ENCODE peak calls at places on chromosomes 3 and 15, in four cellular contexts. O is tibial artery, T is RWPE1, Y is neural crest cell. H is an unnamed sample.

GRCh38 chr3:160707187-160707789 is 30.3 kb downstream of the ARL14 start:
- DNase-seq in T (peak; percentile 28), O (no peak), Y (peak; percentile 5), H (peak; percentile 58)

GRCh38 chr15:31393441-31394091 is 66.9 kb downstream of the KLF13 start:
- DNase-seq in Y (no peak), T (no peak), O (no peak), H (no peak)

GRCh38 chr3:45865568-45865955 is 20.8 kb upstream of the CCR9 start:
- DNase-seq in T (no peak), Y (no peak), O (no peak), H (no peak)

GRCh38 chr3:70546679-70547078 is 234.2 kb upstream of the MDFIC2 start:
- DNase-seq in O (no peak), T (no peak), Y (no peak), H (no peak)

GRCh38 chr3:134449277-134449676 is 36.5 kb downstream of the ANAPC13 start:
- DNase-seq in O (peak; percentile 41), T (peak; percentile 31), Y (no peak), H (peak; percentile 76)

GRCh38 chr15:26970712-26971210 is at the start of gene GABRG3:
- DNase-seq in T (no peak), O (no peak), Y (peak; percentile 65), H (no peak)

GRCh38 chr15:94083467-94083991 is 147.8 kb upstream of the MCTP2 start:
- DNase-seq in O (peak; percentile 37), T (no peak), Y (no peak), H (no peak)

GRCh38 chr15:60299452-60300047 is 98.2 kb downstream of the ANXA2 start:
- DNase-seq in Y (no peak), T (peak; percentile 83), O (no peak), H (no peak)

GRCh38 chr3:140288575-140288974 is 353.6 kb downstream of the CLSTN2 start:
- DNase-seq in T (peak; percentile 21), Y (no peak), O (no peak), H (no peak)

GRCh38 chr3:64889991-64890390 is 202.2 kb upstream of the ADAMTS9 start:
- DNase-seq in T (no peak), O (no peak), Y (no peak), H (no peak)

GRCh38 chr3:44146073-44146472 is 95.6 kb upstream of the TOPAZ1 start:
- DNase-seq in Y (no peak), O (no peak), T (no peak), H (no peak)

GRCh38 chr15:29437888-29438713 is 168.5 kb upstream of the NSMCE3 start:
- DNase-seq in T (no peak), O (no peak), Y (no peak), H (no peak)

GRCh38 chr3:187741403-187742350 is 3.6 kb downstream of the BCL6 start:
- DNase-seq in Y (peak; percentile 63), O (peak; percentile 69), T (peak; percentile 46), H (peak; percentile 87)

GRCh38 chr3:71694358-71694999 is 30.7 kb downstream of the EIF4E3 start:
- DNase-seq in Y (no peak), O (no peak), T (peak; percentile 32), H (peak; percentile 2)

GRCh38 chr15:62482715-62483429 is 317.8 kb upstream of the C2CD4B start:
- DNase-seq in T (no peak), Y (peak; percentile 22), O (no peak), H (peak; percentile 30)

GRCh38 chr3:26198609-26199008 is 408.7 kb downstream of the OXSM start:
- DNase-seq in Y (no peak), O (no peak), T (no peak), H (no peak)

GRCh38 chr3:13264468-13264795 is 155.7 kb downstream of the NUP210 start:
- DNase-seq in O (no peak), Y (no peak), T (no peak), H (no peak)

GRCh38 chr3:9211155-9211950 is 38.1 kb downstream of the SRGAP3 start:
- DNase-seq in O (no peak), T (no peak), Y (no peak), H (no peak)

GRCh38 chr15:96177279-96177678 is 153.2 kb upstream of the NR2F2 start:
- DNase-seq in T (no peak), O (no peak), Y (no peak), H (no peak)

GRCh38 chr3:28268989-28269388 is 27.6 kb downstream of the CMC1 start:
- DNase-seq in T (no peak), O (no peak), Y (no peak), H (no peak)

GRCh38 chr3:26960382-26960781 is 337.8 kb downstream of the LRRC3B start:
- DNase-seq in T (no peak), Y (no peak), O (no peak), H (no peak)

GRCh38 chr3:59774613-59775012 is 724.8 kb upstream of the CFAP20DC start:
- DNase-seq in Y (no peak), T (peak; percentile 6), O (no peak), H (no peak)

GRCh38 chr15:63979227-63979793 is 67.0 kb downstream of the DAPK2 start:
- DNase-seq in T (no peak), O (no peak), Y (no peak), H (no peak)

GRCh38 chr3:11362600-11362999 is 90.4 kb downstream of the ATG7 start:
- DNase-seq in O (no peak), T (no peak), Y (no peak), H (no peak)

GRCh38 chr15:80982205-80982604 is 7.4 kb downstream of the MESD start:
- DNase-seq in O (no peak), Y (no peak), T (no peak), H (no peak)

GRCh38 chr3:74531491-74531890 is 83.0 kb downstream of the CNTN3 start:
- DNase-seq in O (no peak), Y (no peak), T (no peak), H (no peak)

GRCh38 chr3:2661078-2661477 is 449.1 kb downstream of the IL5RA start:
- DNase-seq in O (no peak), Y (no peak), T (no peak), H (no peak)

GRCh38 chr15:91887321-91887720 is 33.8 kb downstream of the SLCO3A1 start:
- DNase-seq in Y (no peak), O (no peak), T (no peak), H (no peak)

GRCh38 chr15:89218531-89218930 is 2.8 kb downstream of the RLBP1 start:
- DNase-seq in O (no peak), Y (no peak), T (no peak), H (no peak)

GRCh38 chr3:197811343-197811742 is 20.3 kb downstream of the LRCH3 start:
- DNase-seq in O (peak; percentile 81), T (no peak), Y (no peak), H (no peak)

GRCh38 chr15:73283341-73283962 is 85.3 kb downstream of the HCN4 start:
- DNase-seq in Y (no peak), O (no peak), T (no peak), H (no peak)
- TF ChIP-seq CTCF in Y (no peak), O (no peak), T (no peak), H (no peak)

DNA sequence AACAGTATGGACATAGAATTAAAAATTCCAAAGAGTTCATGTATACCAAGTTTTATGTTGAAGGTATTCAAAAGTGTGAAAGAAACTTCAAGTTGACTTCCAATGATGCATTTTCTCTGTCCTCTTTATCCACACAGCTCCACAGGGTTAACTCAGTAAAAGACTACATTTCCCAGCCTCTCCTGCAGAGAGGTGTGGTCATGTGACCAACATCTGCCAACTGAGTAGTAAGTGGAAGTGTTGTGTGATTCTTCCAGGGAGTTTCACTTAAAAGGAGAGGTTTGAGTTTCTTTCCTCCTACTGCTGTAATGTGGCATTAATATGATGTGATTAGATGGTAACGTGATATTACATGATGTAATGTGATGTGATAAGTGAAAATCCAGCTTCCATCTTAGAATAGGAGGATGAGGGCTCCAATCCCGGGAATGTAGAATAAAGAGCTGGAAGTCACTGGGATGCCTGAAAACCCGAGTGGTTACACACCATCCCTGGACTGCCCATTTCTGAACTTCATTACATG is 280.6 kb downstream of the ARRDC4 start:
- DNase-seq in T (no peak), O (no peak), Y (no peak), H (no peak)
- TF ChIP-seq CTCF in T (no peak), O (no peak), Y (no peak), H (no peak)

GRCh38 chr15:40108855-40109735 is at the start of gene BMF:
- DNase-seq in T (peak; percentile 99), O (peak; percentile 100), Y (peak; percentile 98), H (peak; percentile 96)
- TF ChIP-seq CTCF in T (no peak), O (no peak), Y (peak; percentile 53), H (no peak)

DNA sequence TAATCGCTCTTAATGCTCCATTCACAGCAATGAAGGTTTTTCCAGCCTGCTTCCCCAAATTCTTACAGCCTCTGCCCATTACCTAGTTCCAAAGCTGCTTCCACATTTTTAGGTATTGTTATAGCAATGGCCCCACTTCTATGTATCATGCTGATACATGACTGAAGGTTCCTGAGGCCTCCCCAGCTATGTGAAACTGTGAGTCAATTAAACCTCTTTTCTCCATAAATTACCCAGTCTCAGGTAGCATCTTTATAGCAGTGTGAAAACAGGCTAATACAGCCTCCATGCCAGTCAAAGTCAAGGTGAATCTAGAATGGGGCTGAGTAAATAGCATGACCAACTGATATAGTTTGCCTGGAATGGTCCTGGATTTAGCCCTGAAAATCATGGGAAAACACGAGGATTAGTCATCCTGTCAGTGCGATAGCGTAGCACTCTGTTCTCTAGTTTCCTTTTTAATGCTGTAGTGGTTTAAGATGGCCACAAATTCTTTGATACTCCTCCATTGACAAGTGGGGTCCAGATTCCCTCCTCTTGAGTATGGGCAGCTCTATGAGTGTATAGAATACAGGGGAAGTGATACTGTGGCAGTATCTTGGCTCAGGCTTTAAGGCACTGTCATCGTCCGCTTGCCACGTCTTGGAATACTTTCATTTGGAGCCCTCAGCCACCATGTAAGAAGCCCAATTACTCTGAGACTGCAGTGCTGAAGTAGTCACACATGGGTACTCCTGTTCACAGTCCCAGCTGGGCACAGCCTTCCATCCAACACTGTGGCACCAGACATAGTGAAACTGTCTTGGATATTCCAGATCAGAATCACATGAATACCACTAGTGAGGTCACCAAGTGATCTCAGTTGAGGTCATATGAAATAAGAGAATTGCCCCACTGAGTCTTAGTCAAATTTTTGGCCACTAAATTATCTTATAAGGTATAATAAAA is 94.0 kb upstream of the PLCL2 start:
- DNase-seq in O (no peak), T (no peak), Y (no peak), H (no peak)
- TF ChIP-seq CTCF in O (no peak), T (no peak), Y (no peak), H (no peak)

DNA sequence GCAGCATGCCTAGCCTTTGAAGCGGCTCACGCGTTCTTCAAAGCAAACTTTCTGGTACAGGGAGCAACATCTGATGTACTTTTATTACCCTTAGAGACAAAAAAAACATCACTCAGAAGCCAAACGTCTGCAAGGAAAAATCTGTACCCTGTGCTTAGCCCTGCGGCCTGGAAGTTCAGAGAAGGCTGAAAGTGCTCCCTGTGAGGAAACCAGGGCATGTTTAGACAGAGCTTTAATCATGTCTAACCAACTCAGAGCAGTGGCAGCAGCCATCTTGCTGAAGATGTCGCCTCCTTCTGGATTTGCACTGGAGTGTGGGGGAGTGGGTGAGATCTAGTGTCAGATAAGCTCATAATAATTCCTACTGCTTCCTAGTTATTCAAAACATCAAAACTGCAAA is 170.4 kb downstream of the P3H2 start:
- DNase-seq in O (no peak), T (no peak), Y (no peak), H (no peak)
- TF ChIP-seq CTCF in O (no peak), T (no peak), Y (no peak), H (no peak)